ENCODE peak calls at places on chromosomes 13 and 19, in five cellular contexts. C, U, S, B and I are unnamed samples.

GRCh38 chr13:58488251-58488650 is 856.7 kb downstream of the PCDH17 start:
- DNase-seq in C (no peak), U (no peak), S (no peak), B (no peak), I (no peak)

GRCh38 chr19:46714523-46715106 is 2.3 kb downstream of the PRKD2 start:
- DNase-seq in C (no peak), U (peak), S (no peak), B (no peak), I (peak)

GRCh38 chr19:28351761-28352160 is 861.2 kb downstream of the UQCRFS1 start:
- DNase-seq in C (no peak), U (no peak), S (no peak), B (no peak), I (no peak)

GRCh38 chr19:4539697-4540581 is at the start of gene LRG1:
- DNase-seq in C (no peak), U (no peak), S (peak), B (peak), I (no peak)

GRCh38 chr13:113216165-113217056 is 7.0 kb downstream of the CUL4A start:
- DNase-seq in C (no peak), U (no peak), S (peak), B (peak), I (no peak)

GRCh38 chr19:52992109-52993004 is 21.4 kb upstream of the ERVV-1 start:
- DNase-seq in C (peak), U (no peak), S (no peak), B (no peak), I (no peak)

GRCh38 chr13:57858376-57858775 is 226.8 kb downstream of the PCDH17 start:
- DNase-seq in C (no peak), U (no peak), S (no peak), B (no peak), I (no peak)

GRCh38 chr13:110262082-110262436 is 44.9 kb downstream of the COL4A1 start:
- DNase-seq in C (no peak), U (no peak), S (no peak), B (no peak), I (no peak)

GRCh38 chr13:59946924-59947323 is 216.8 kb downstream of the DIAPH3 start:
- DNase-seq in C (no peak), U (no peak), S (no peak), B (no peak), I (no peak)

GRCh38 chr13:69124996-69125395 is 982.6 kb upstream of the ATXN8OS start:
- DNase-seq in C (no peak), U (no peak), S (no peak), B (no peak), I (no peak)

GRCh38 chr19:28519950-28520861 is 692.7 kb downstream of the UQCRFS1 start:
- DNase-seq in C (no peak), U (no peak), S (no peak), B (no peak), I (no peak)

GRCh38 chr19:53511933-53512374 is 26.0 kb upstream of the ZNF331 start:
- DNase-seq in C (peak), U (peak), S (peak), B (peak), I (no peak)

GRCh38 chr19:1725100-1726064 is 27.9 kb upstream of the ONECUT3 start:
- DNase-seq in C (peak), U (peak), S (peak), B (peak), I (no peak)

GRCh38 chr19:46112527-46112926 is 12.0 kb downstream of the IGFL3 start:
- DNase-seq in C (no peak), U (no peak), S (no peak), B (no peak), I (no peak)

GRCh38 chr13:114043421-114044053 is 69.7 kb upstream of the C13orf46 start:
- DNase-seq in C (peak), U (peak), S (peak), B (no peak), I (no peak)

GRCh38 chr13:66558511-66558910 is 671.6 kb downstream of the PCDH9 start:
- DNase-seq in C (no peak), U (no peak), S (no peak), B (peak), I (no peak)

DNA sequence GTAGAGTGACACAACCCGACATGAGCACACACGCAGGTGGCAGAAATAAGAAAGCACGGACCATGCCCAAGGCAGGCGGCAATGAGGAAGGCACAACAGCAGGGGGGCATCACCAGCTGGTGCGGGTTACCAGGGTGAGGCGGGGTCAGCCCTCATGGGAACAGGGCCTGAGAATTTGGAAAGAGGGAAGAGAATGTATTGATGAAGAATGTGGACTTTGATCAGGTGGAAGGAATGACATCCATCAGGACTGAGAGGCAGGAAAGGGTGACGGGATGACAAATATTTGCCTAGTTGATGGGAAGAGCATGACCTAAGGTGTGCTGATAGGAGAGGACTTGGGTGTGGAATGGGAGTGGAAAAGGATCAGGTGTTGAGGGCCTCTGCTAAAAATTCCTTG is 177.5 kb downstream of the ABCC4 start:
- DNase-seq in C (no peak), U (no peak), S (peak), B (no peak), I (no peak)
- TF ChIP-seq TAF1 in C (no peak), U (no peak), S (no peak), B (no peak), I (no peak)

DNA sequence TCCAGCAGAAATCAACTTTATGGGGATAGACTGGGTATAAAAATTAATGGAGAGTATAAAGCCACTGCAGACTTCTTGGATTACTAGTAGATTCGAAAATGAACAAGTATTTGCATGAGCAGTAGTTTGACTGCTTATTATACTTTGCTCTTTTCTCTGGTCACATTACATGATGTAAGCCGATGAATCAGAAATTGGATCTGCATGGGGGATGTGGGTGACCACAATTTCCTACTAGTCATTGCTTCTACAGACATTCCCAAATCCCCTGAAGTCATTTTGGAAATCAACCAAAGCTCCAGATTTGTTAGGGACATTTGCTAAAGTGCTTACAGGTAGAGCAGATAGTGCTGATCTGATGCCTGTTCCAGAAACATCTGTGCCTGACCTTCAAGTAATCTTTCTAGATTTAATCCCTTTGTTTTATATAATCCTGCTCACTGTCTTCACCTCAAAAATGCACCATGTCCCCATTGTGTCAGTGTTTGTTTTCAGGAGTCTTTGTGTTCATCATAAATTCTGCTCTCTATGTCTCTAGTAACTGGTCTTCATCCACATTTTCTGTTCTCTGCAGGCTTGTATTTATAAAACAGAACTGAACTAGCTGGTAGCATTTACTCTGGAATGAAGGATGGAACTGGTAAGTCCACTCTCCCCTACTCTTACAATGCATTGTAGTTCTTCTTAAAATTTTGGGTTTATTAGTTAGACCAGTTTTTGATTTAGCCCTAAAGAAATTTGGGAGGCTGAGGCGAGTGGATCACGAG is 201.5 kb upstream of the CSNK1A1L start:
- DNase-seq in C (no peak), U (no peak), S (no peak), B (no peak), I (no peak)
- TF ChIP-seq TAF1 in C (no peak), U (no peak), S (no peak), B (no peak), I (no peak)

DNA sequence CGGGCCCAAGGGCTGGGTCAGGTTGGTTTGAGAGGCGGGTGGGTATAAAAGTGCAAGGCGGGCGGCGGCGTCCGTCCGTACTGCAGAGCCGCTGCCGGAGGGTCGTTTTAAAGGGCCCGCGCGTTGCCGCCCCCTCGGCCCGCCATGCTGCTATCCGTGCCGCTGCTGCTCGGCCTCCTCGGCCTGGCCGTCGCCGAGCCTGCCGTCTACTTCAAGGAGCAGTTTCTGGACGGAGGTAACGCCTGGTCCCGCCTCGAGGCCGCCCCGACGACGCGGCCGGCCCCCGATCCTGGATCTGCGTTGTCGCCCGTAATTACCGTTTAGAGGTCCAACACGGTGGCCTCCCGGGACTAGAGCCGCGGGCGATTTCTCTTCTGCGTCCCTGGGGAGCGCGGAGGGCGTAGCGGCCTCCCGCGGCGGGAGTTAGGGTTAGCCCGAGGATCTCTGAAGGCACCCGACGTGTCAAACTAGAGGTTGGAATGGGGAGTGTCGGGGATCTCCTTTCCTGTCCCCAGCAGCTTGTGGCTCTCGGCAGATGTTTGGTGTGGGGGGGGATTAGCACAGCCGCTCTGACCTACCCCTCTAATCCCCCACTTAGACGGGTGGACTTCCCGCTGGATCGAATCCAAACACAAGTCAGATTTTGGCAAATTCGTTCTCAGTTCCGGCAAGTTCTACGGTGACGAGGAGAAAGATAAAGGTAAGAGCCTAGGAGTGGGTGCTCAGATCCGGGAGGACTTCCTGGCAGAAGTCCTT is at the start of gene CALR:
- DNase-seq in C (no peak), U (no peak), S (no peak), B (peak), I (peak)
- TF ChIP-seq TAF1 in C (peak), U (peak), S (peak), B (peak), I (peak)

GRCh38 chr13:50449465-50449864 is 394.0 kb downstream of the DLEU7 start:
- DNase-seq in C (no peak), U (no peak), S (no peak), B (no peak), I (no peak)
- TF ChIP-seq TAF1 in C (no peak), U (no peak), S (no peak), B (no peak), I (no peak)

DNA sequence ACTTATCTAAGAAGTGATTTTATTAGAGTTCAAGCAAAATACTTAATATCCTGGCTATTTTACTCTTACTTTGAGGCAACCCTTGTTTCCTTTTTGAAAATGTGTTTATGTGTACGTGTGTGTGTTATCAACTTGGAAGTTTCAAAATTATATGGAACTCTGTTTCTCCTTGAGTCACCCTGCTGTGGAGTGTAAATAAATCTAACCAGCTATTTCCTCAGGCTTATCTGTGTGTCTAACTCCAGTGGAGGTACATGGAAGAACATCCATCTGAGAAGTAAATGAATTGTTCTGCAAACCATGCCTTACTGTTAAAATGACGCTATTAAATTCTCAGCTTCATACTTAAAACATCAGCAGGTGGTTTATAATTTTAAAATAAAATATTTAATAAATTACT is 583.4 kb upstream of the SLITRK5 start:
- DNase-seq in C (no peak), U (no peak), S (no peak), B (no peak), I (no peak)
- TF ChIP-seq TAF1 in C (no peak), U (no peak), S (no peak), B (no peak), I (no peak)

DNA sequence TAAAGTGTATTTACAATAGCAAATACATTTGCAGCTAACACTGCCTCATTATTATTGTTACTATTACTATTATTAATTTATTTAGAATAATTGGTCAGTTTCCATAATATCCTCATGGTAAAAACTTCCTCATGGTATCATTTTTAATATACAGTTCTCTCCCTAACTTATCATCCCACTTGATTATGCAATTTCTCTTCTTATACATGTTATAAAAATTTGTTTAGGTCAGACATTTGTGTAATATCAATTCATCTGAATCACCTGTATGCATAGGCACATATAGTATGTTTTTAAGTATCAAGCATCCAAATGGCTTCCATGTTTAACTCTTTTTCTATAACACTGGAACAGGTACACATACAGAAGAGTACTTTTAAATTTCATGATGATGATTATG is 210.8 kb upstream of the STARD13 start:
- DNase-seq in C (no peak), U (no peak), S (no peak), B (no peak), I (no peak)
- TF ChIP-seq TAF1 in C (no peak), U (no peak), S (no peak), B (no peak), I (no peak)

GRCh38 chr13:94308808-94309207 is 170.7 kb downstream of the DCT start:
- DNase-seq in C (no peak), U (no peak), S (no peak), B (no peak), I (no peak)
- TF ChIP-seq TAF1 in C (no peak), U (no peak), S (no peak), B (no peak), I (no peak)

GRCh38 chr19:12806242-12807131 is at the start of gene RNASEH2A:
- DNase-seq in C (peak), U (peak), S (peak), B (peak), I (peak)
- TF ChIP-seq TAF1 in C (peak), U (peak), S (peak), B (peak), I (peak)